ENCODE peak calls at places on chromosome 1, in five cellular contexts. N is H9, Q is H1, S is neuronal stem cell, I is mesenchymal stem cell. C is an unnamed sample.

GRCh38 chr1:38835230-38835827 is 24.2 kb downstream of the RRAGC start:
- DNase-seq in N (peak), Q (no peak), S (peak), I (peak), C (peak)

GRCh38 chr1:232211149-232211548 is 418.8 kb downstream of the SIPA1L2 start:
- DNase-seq in N (peak), Q (peak), S (no peak), I (no peak), C (no peak)

GRCh38 chr1:207649204-207649753 is 4.3 kb downstream of the CR1L start:
- DNase-seq in N (no peak), Q (no peak), S (no peak), I (no peak), C (no peak)

GRCh38 chr1:173970252-173970651 is 51.9 kb downstream of the RC3H1 start:
- DNase-seq in N (no peak), Q (no peak), S (no peak), I (no peak), C (no peak)

GRCh38 chr1:67711850-67712202 is 26.8 kb downstream of the GADD45A start:
- DNase-seq in N (no peak), Q (no peak), S (no peak), I (peak), C (no peak)

GRCh38 chr1:85078903-85079302 is 30.6 kb upstream of the MCOLN3 start:
- DNase-seq in N (no peak), Q (no peak), S (no peak), I (peak), C (peak)

GRCh38 chr1:226479432-226479831 is 69.1 kb upstream of the STUM start:
- DNase-seq in N (no peak), Q (no peak), S (no peak), I (no peak), C (no peak)

GRCh38 chr1:189939967-189940366 is 537.7 kb downstream of the BRINP3 start:
- DNase-seq in N (no peak), Q (no peak), S (no peak), I (no peak), C (no peak)

GRCh38 chr1:58156124-58156468 is 390.4 kb downstream of the OMA1 start:
- DNase-seq in N (no peak), Q (no peak), S (no peak), I (no peak), C (no peak)

GRCh38 chr1:171801395-171801990 is 20.0 kb downstream of the METTL13 start:
- DNase-seq in N (peak), Q (no peak), S (peak), I (peak), C (peak)

GRCh38 chr1:12595839-12596821 is 21.9 kb downstream of the DHRS3 start:
- DNase-seq in N (peak), Q (peak), S (no peak), I (peak), C (peak)

GRCh38 chr1:154835531-154836285 is 34.4 kb downstream of the KCNN3 start:
- DNase-seq in N (no peak), Q (no peak), S (no peak), I (peak), C (no peak)

GRCh38 chr1:25524568-25525359 is 18.6 kb upstream of the LDLRAP1 start:
- DNase-seq in N (no peak), Q (no peak), S (no peak), I (no peak), C (no peak)

GRCh38 chr1:44254392-44254791 is 41.1 kb downstream of the DMAP1 start:
- DNase-seq in N (no peak), Q (no peak), S (no peak), I (no peak), C (no peak)

GRCh38 chr1:183301239-183301638 is 115.2 kb downstream of the LAMC2 start:
- DNase-seq in N (no peak), Q (no peak), S (no peak), I (no peak), C (no peak)
- H2AK5ac ChIP-seq in N (no peak), Q (no peak), S (no peak), I (no peak), C (peak)

GRCh38 chr1:222589462-222590302 is at the start of gene TAF1A:
- DNase-seq in N (peak), Q (peak), S (peak), I (peak), C (peak)
- H4K8ac ChIP-seq in N (no peak), Q (no peak), S (no peak), I (peak), C (peak)

GRCh38 chr1:204885288-204885711 is 14.6 kb downstream of the NFASC start:
- DNase-seq in N (no peak), Q (peak), S (no peak), I (no peak), C (peak)
- H2BK12ac ChIP-seq in N (no peak), Q (no peak), S (no peak), I (no peak), C (no peak)

GRCh38 chr1:27037518-27037917 is 24.9 kb upstream of the TENT5B start:
- DNase-seq in N (no peak), Q (no peak), S (no peak), I (no peak), C (no peak)
- H2AK5ac ChIP-seq in N (no peak), Q (no peak), S (no peak), I (no peak), C (no peak)

GRCh38 chr1:117336087-117336817 is 31.0 kb upstream of the MAN1A2 start:
- DNase-seq in N (no peak), Q (no peak), S (no peak), I (no peak), C (peak)
- H4K8ac ChIP-seq in N (no peak), Q (no peak), S (no peak), I (no peak), C (no peak)

GRCh38 chr1:100482167-100482566 is 55.8 kb upstream of the GPR88 start:
- DNase-seq in N (no peak), Q (no peak), S (no peak), I (no peak), C (no peak)

GRCh38 chr1:100483230-100483629 is 54.7 kb upstream of the GPR88 start:
- DNase-seq in N (no peak), Q (no peak), S (no peak), I (no peak), C (no peak)

GRCh38 chr1:100479620-100480338 is 58.2 kb upstream of the GPR88 start:
- DNase-seq in N (no peak), Q (no peak), S (no peak), I (no peak), C (no peak)

GRCh38 chr1:100482748-100483147 is 55.2 kb upstream of the GPR88 start:
- DNase-seq in N (no peak), Q (no peak), S (no peak), I (no peak), C (no peak)

DNA sequence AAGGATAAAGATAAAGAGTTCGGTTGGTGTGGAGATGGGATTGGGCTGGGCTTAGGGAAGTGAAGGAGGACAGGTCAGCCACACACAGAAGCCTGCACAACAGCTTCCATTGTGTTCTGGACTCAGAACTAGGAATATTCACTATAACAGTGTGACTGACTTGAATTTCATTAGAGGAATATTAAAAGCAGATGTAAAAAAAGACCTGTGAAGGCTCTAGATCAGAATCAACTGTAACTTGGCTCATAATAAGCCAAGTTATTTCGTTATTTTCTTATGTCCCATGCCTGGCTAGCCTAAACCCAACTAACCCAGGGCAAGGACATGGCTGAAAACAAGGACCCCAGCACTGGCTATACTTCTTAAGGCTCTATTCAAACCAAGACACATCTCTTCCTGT is 56.6 kb upstream of the GPR88 start:
- DNase-seq in N (no peak), Q (no peak), S (no peak), I (no peak), C (no peak)
- H2BK12ac ChIP-seq in N (no peak), Q (no peak), S (no peak), I (no peak), C (no peak)

GRCh38 chr1:209375681-209376360 is 207.7 kb upstream of the CAMK1G start:
- DNase-seq in N (no peak), Q (no peak), S (no peak), I (peak), C (peak)

GRCh38 chr1:209368864-209369598 is 214.5 kb upstream of the CAMK1G start:
- DNase-seq in N (no peak), Q (no peak), S (no peak), I (no peak), C (no peak)

GRCh38 chr1:209367031-209367813 is 216.3 kb upstream of the CAMK1G start:
- DNase-seq in N (no peak), Q (no peak), S (no peak), I (no peak), C (no peak)

GRCh38 chr1:209375097-209375496 is 208.4 kb upstream of the CAMK1G start:
- DNase-seq in N (no peak), Q (no peak), S (no peak), I (no peak), C (no peak)

GRCh38 chr1:209370616-209371015 is 212.9 kb upstream of the CAMK1G start:
- DNase-seq in N (no peak), Q (no peak), S (no peak), I (no peak), C (no peak)
- H2AK5ac ChIP-seq in N (no peak), Q (no peak), S (no peak), I (no peak), C (no peak)

GRCh38 chr1:78229344-78229743 is 183.6 kb downstream of the GIPC2 start:
- DNase-seq in N (no peak), Q (no peak), S (no peak), I (peak), C (peak)

GRCh38 chr1:78227705-78228260 is 182.0 kb downstream of the GIPC2 start:
- DNase-seq in N (no peak), Q (no peak), S (no peak), I (no peak), C (no peak)

GRCh38 chr1:78232630-78233029 is 186.9 kb downstream of the GIPC2 start:
- DNase-seq in N (no peak), Q (no peak), S (no peak), I (no peak), C (no peak)

GRCh38 chr1:78231894-78232293 is 186.1 kb downstream of the GIPC2 start:
- DNase-seq in N (no peak), Q (no peak), S (no peak), I (no peak), C (no peak)

GRCh38 chr1:78231477-78231876 is 185.7 kb downstream of the GIPC2 start:
- DNase-seq in N (no peak), Q (no peak), S (no peak), I (no peak), C (no peak)
- H4K8ac ChIP-seq in N (no peak), Q (no peak), S (no peak), I (no peak), C (no peak)

GRCh38 chr1:53682881-53683280 is 56.1 kb downstream of the GLIS1 start:
- DNase-seq in N (no peak), Q (no peak), S (no peak), I (no peak), C (no peak)

GRCh38 chr1:53682369-53682685 is 56.6 kb downstream of the GLIS1 start:
- DNase-seq in N (no peak), Q (no peak), S (no peak), I (no peak), C (no peak)

GRCh38 chr1:53680868-53681267 is 58.1 kb downstream of the GLIS1 start:
- DNase-seq in N (no peak), Q (no peak), S (no peak), I (no peak), C (no peak)

GRCh38 chr1:53683986-53684740 is 54.8 kb downstream of the GLIS1 start:
- DNase-seq in N (no peak), Q (no peak), S (no peak), I (no peak), C (no peak)

DNA sequence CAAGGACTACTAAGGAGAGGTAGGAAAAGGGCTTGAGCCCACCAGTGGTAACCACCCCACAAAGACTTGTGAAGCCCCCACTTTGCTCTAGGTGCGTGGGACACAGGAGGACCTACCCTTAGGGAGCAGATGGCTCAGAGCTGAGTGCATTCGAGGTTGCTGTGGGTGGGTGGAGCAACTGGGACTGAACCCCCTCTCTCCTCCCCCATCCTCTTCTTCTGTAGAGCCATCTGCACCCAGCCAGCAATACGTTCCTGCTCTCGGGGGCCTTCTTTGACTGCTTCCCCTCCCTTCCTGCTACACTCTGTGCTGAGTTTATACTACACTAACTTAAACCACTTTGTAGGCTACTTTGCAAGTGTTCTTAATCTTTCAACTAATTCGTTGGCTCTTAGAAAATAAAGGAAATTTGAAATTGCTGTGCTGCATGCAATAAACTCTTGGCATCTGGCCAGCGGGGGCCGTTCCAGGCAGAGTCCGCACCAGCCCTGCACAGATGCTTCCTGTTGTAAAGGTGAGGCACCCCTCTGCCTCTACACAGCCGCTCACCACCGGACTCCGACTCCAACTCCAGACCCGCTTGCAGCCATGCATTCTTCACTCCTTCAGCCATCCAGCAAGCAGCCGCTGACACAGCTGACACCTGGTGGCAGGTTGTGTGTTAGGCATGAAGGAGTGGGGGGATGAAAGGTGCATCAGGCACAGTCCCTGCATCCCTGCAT is 57.2 kb downstream of the GLIS1 start:
- DNase-seq in N (peak), Q (peak), S (peak), I (peak), C (peak)
- H2BK12ac ChIP-seq in N (no peak), Q (peak), S (no peak), I (no peak), C (no peak)

C was measured in trophoblast cell.